ENCODE peak calls at places on chromosomes 3 and 15, in four cellular contexts. Q, F, P and K are unnamed samples.

GRCh38 chr3:53996153-53996861 is 104.6 kb upstream of the SELENOK start:
- DNase-seq in Q (no peak), P (no peak), F (no peak), K (no peak)

GRCh38 chr3:194404365-194405140 is 5.5 kb upstream of the GP5 start:
- DNase-seq in F (no peak), Q (no peak), P (peak; percentile 52), K (no peak)

GRCh38 chr3:158347966-158348365 is 223.0 kb upstream of the MLF1 start:
- DNase-seq in Q (no peak), F (no peak), P (no peak), K (no peak)

GRCh38 chr3:168981396-168981795 is 682.1 kb downstream of the MECOM start:
- DNase-seq in F (no peak), P (no peak), Q (no peak), K (no peak)

GRCh38 chr3:4979401-4980228 is at the start of gene BHLHE40:
- DNase-seq in Q (no peak), P (no peak), F (peak; percentile 72), K (no peak)

GRCh38 chr3:159796744-159797143 is 191.9 kb upstream of the IL12A start:
- DNase-seq in P (no peak), F (no peak), Q (no peak), K (no peak)

GRCh38 chr3:161854232-161854771 is 357.7 kb downstream of the OTOL1 start:
- DNase-seq in Q (no peak), P (peak; percentile 59), F (peak; percentile 75), K (peak; percentile 20)

GRCh38 chr3:192260611-192261010 is 466.7 kb downstream of the FGF12 start:
- DNase-seq in P (no peak), Q (no peak), F (no peak), K (no peak)

GRCh38 chr3:107988464-107989156 is 102.2 kb downstream of the CD47 start:
- DNase-seq in Q (no peak), F (no peak), P (no peak), K (no peak)

GRCh38 chr3:68211637-68212036 is 557.2 kb upstream of the SUCLG2 start:
- DNase-seq in F (no peak), P (no peak), Q (no peak), K (no peak)

GRCh38 chr15:29920515-29920914 is 98.2 kb upstream of the TJP1 start:
- DNase-seq in P (no peak), F (no peak), Q (no peak), K (no peak)

GRCh38 chr3:43621406-43621973 is 321 bp downstream of the ANO10 start:
- DNase-seq in P (no peak), F (no peak), Q (no peak), K (peak; percentile 20)

GRCh38 chr3:43620953-43621405 is 832 bp downstream of the ANO10 start:
- DNase-seq in Q (no peak), P (no peak), F (no peak), K (no peak)

GRCh38 chr3:43627360-43627759 is 5.5 kb upstream of the ANO10 start:
- DNase-seq in Q (no peak), P (no peak), F (no peak), K (no peak)

GRCh38 chr3:43621974-43622739 is at the start of gene ANO10:
- DNase-seq in F (peak; percentile 98), Q (peak; percentile 88), P (peak; percentile 97), K (peak; percentile 97)

GRCh38 chr3:43624619-43625305 is 3.0 kb upstream of the ANO10 start:
- DNase-seq in Q (no peak), P (peak; percentile 48), F (no peak), K (no peak)
- TF ChIP-seq SP1 in Q (no peak), P (no peak), F (no peak), K (no peak)

GRCh38 chr15:62850791-62851291 is 191.7 kb upstream of the TPM1 start:
- DNase-seq in F (no peak), Q (no peak), P (peak; percentile 83), K (no peak)
- TF ChIP-seq SUZ12 in F (no peak), Q (no peak), P (no peak), K (no peak)

DNA sequence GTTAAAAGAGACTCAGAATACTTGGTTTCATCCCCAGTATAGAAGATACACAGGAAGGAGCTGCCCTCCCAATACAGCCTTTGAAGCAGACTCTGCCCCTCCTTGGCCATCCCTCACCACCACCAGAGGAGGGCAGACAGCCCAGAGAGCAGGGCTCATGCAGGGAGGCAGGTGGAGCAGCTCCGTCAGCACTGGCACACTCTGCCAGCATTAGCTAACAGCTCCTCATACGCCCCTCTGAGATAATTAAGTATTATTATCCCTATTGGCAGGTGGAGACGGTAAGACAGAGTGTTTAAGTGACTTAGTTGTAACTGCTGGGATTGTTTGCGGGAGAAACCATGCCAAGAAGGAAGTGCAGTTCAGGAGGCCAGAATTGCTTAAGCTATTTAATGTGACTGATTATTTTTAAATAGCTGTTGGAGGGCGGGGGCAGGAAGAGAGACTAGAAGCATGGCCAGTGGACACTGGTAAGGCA is 434.0 kb downstream of the EPHB1 start:
- DNase-seq in Q (no peak), P (no peak), F (no peak), K (no peak)
- TF ChIP-seq SP1 in Q (no peak), P (no peak), F (no peak), K (no peak)

GRCh38 chr3:152718810-152719209 is 116.1 kb upstream of the P2RY1 start:
- DNase-seq in P (no peak), Q (no peak), F (no peak), K (no peak)
- TF ChIP-seq SUZ12 in P (no peak), Q (no peak), F (no peak), K (no peak)

GRCh38 chr3:172210355-172210754 is 171.0 kb downstream of the FNDC3B start:
- DNase-seq in F (no peak), Q (no peak), P (no peak), K (no peak)
- TF ChIP-seq SP1 in F (no peak), Q (no peak), P (no peak), K (no peak)

GRCh38 chr15:99502182-99502581 is 63.6 kb upstream of the MEF2A start:
- DNase-seq in F (no peak), Q (peak; percentile 90), P (no peak), K (no peak)
- TF ChIP-seq SUZ12 in F (no peak), Q (no peak), P (no peak), K (no peak)

GRCh38 chr3:64218329-64218728 is 6.9 kb downstream of the PRICKLE2 start:
- DNase-seq in F (no peak), Q (no peak), P (no peak), K (no peak)

GRCh38 chr3:64222501-64222900 is 2.8 kb downstream of the PRICKLE2 start:
- DNase-seq in F (no peak), Q (no peak), P (no peak), K (no peak)

GRCh38 chr3:64218746-64219145 is 6.5 kb downstream of the PRICKLE2 start:
- DNase-seq in P (no peak), F (no peak), Q (no peak), K (no peak)

GRCh38 chr3:64221564-64222257 is 3.6 kb downstream of the PRICKLE2 start:
- DNase-seq in F (no peak), Q (no peak), P (no peak), K (no peak)

GRCh38 chr3:64220161-64220560 is 5.1 kb downstream of the PRICKLE2 start:
- DNase-seq in Q (no peak), F (no peak), P (no peak), K (no peak)
- TF ChIP-seq SP1 in Q (no peak), F (no peak), P (no peak), K (no peak)

DNA sequence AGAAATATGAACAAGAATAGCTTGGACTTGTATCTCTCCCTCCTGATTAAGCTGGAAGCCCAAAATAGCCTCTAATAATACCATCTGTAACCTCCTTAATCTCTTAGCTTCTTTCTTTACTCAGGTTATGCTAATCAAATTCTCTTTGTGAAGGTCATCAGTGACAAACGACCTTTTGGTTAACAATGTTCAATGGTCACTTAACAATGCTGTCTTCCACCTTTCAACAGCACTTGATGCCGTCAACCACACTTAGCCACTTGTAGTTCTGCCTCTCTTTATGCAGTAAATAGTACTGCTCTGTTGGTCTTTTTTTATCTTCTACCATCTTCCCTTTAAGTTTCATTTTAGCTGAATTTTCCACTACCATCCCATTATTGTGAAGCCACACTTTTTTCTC is 476.6 kb upstream of the TGFBR2 start:
- DNase-seq in Q (no peak), F (no peak), P (no peak), K (no peak)
- TF ChIP-seq SUZ12 in Q (no peak), F (no peak), P (no peak), K (no peak)

GRCh38 chr15:62567501-62567900 is 402.4 kb upstream of the C2CD4B start:
- DNase-seq in Q (no peak), F (no peak), P (no peak), K (no peak)
- TF ChIP-seq SP1 in Q (no peak), F (no peak), P (no peak), K (no peak)